ENCODE peak calls at places on chromosomes 16 and 17, in ten cellular contexts. A, L, K, G, P, X, W, U, O and S are unnamed samples.

GRCh38 chr16:54633943-54634362 is 296.7 kb upstream of the IRX5 start:
- DNase-seq in O (peak; percentile 36), P (no peak), L (no peak), W (no peak), U (no peak), G (no peak), X (peak; percentile 62), K (no peak), A (peak; percentile 33), S (no peak)

GRCh38 chr16:24723663-24724062 is 5.8 kb upstream of the TNRC6A start:
- DNase-seq in X (no peak), A (no peak), L (no peak), W (no peak), G (no peak), O (no peak), K (no peak), P (no peak), U (no peak), S (no peak)

GRCh38 chr17:68955181-68955841 is at the start of gene ABCA8:
- DNase-seq in L (no peak), P (no peak), U (no peak), W (no peak), K (no peak), G (no peak), X (peak; percentile 51), A (no peak), O (peak; percentile 56), S (no peak)

GRCh38 chr16:9138731-9139501 is 47.5 kb downstream of the HAPSTR1 start:
- DNase-seq in K (peak; percentile 80), X (peak; percentile 75), W (no peak), L (no peak), O (peak; percentile 79), P (no peak), U (peak; percentile 67), A (peak; percentile 81), G (peak; percentile 71), S (peak; percentile 89)

GRCh38 chr16:7025616-7026190 is 306.9 kb upstream of the RBFOX1 start:
- DNase-seq in K (peak; percentile 63), L (no peak), O (peak; percentile 1), W (no peak), G (no peak), U (no peak), P (peak; percentile 2), X (peak; percentile 61), A (peak; percentile 74), S (no peak)

GRCh38 chr17:4101127-4101798 is 41.6 kb downstream of the ZZEF1 start:
- DNase-seq in G (no peak), A (no peak), X (no peak), L (no peak), P (peak; percentile 64), U (no peak), W (no peak), K (no peak), O (peak; percentile 61), S (no peak)

GRCh38 chr17:79372470-79373238 is 238.2 kb downstream of the RBFOX3 start:
- DNase-seq in W (no peak), P (no peak), L (no peak), K (no peak), X (no peak), G (no peak), A (no peak), O (no peak), U (no peak), S (no peak)

GRCh38 chr17:42118545-42118944 is 2.6 kb downstream of the KAT2A start:
- DNase-seq in X (no peak), G (peak; percentile 56), W (no peak), U (peak; percentile 48), L (no peak), A (peak; percentile 45), O (peak; percentile 72), P (no peak), K (peak; percentile 70), S (no peak)

GRCh38 chr17:31274252-31274651 is 22.8 kb downstream of the OMG start:
- DNase-seq in U (no peak), X (no peak), A (no peak), O (peak; percentile 96), L (no peak), P (peak; percentile 79), K (no peak), W (peak; percentile 29), G (no peak), S (no peak)

GRCh38 chr17:27834571-27834970 is 34.2 kb upstream of the NOS2 start:
- DNase-seq in K (no peak), A (no peak), X (no peak), P (no peak), G (no peak), U (no peak), L (no peak), O (no peak), W (no peak), S (no peak)

GRCh38 chr16:79717324-79717848 is 116.8 kb upstream of the MAF start:
- DNase-seq in X (no peak), P (no peak), O (no peak), K (no peak), G (no peak), A (peak; percentile 7), L (no peak), W (no peak), U (no peak), S (no peak)

GRCh38 chr17:83202002-83203000 is 122.9 kb downstream of the METRNL start:
- DNase-seq in P (no peak), U (no peak), L (no peak), W (no peak), A (no peak), G (no peak), O (no peak), K (peak; percentile 2), X (peak; percentile 22), S (peak; percentile 64)

GRCh38 chr16:88799569-88800276 is 3.9 kb upstream of the CDT1 start:
- DNase-seq in L (no peak), K (peak; percentile 46), W (no peak), A (no peak), X (no peak), P (no peak), O (no peak), G (no peak), U (peak; percentile 24), S (no peak)

GRCh38 chr17:48330386-48330785 is 99.6 kb downstream of the SKAP1 start:
- DNase-seq in O (no peak), U (no peak), G (no peak), X (no peak), P (peak; percentile 18), A (no peak), K (no peak), L (no peak), W (no peak), S (no peak)

GRCh38 chr16:20303012-20303411 is 24.3 kb downstream of the GP2 start:
- DNase-seq in G (no peak), K (no peak), P (no peak), W (no peak), L (no peak), X (no peak), A (no peak), U (no peak), O (no peak), S (no peak)

GRCh38 chr16:28990375-28991040 is 5.7 kb downstream of the LAT start:
- DNase-seq in K (peak; percentile 83), A (no peak), X (no peak), G (peak; percentile 74), U (peak; percentile 25), O (no peak), W (no peak), L (no peak), P (no peak), S (no peak)

GRCh38 chr17:60147553-60148241 is 2.1 kb upstream of the CA4 start:
- DNase-seq in G (no peak), K (no peak), W (no peak), O (no peak), X (peak; percentile 20), P (no peak), L (no peak), U (no peak), A (no peak), S (peak; percentile 80)

GRCh38 chr17:808003-808294 is 25.8 kb downstream of the MRM3 start:
- DNase-seq in K (no peak), G (no peak), W (no peak), O (no peak), P (no peak), X (no peak), A (no peak), L (no peak), U (no peak), S (no peak)

GRCh38 chr17:40290629-40291296 is 3.1 kb downstream of the CDC6 start:
- DNase-seq in K (peak; percentile 51), P (peak; percentile 41), O (peak; percentile 93), U (no peak), G (peak; percentile 41), W (peak; percentile 92), A (no peak), L (no peak), X (no peak), S (no peak)

GRCh38 chr17:58315281-58315711 is 13.3 kb downstream of the TSPOAP1 start:
- DNase-seq in O (no peak), W (no peak), A (no peak), X (peak; percentile 3), P (no peak), K (no peak), L (no peak), G (no peak), U (no peak), S (no peak)

GRCh38 chr16:69176033-69176780 is 10.8 kb upstream of the SNTB2 start:
- DNase-seq in L (no peak), W (no peak), X (no peak), A (no peak), G (no peak), U (no peak), K (no peak), O (no peak), P (no peak), S (no peak)

GRCh38 chr17:43832168-43832975 is 574 bp downstream of the MPP3 start:
- DNase-seq in A (peak; percentile 65), X (peak; percentile 58), K (peak; percentile 33), G (no peak), W (peak; percentile 14), L (no peak), U (no peak), P (no peak), O (peak; percentile 28), S (peak; percentile 77)

GRCh38 chr16:88391497-88391850 is 8.7 kb downstream of the ZNF469 start:
- DNase-seq in X (no peak), U (no peak), L (no peak), K (no peak), W (no peak), A (no peak), G (no peak), O (no peak), P (no peak), S (no peak)

GRCh38 chr16:81645303-81645702 is 133.8 kb upstream of the PLCG2 start:
- DNase-seq in G (no peak), X (peak; percentile 75), L (peak; percentile 59), O (peak; percentile 73), K (no peak), P (peak; percentile 93), U (no peak), W (no peak), A (no peak), S (no peak)

GRCh38 chr17:65576939-65577338 is 15.5 kb upstream of the AXIN2 start:
- DNase-seq in U (no peak), O (no peak), K (no peak), W (no peak), X (no peak), P (no peak), L (no peak), A (no peak), G (no peak), S (no peak)

GRCh38 chr17:54864070-54864469 is 36.6 kb upstream of the TOM1L1 start:
- DNase-seq in W (no peak), G (no peak), L (no peak), U (no peak), P (no peak), A (no peak), K (no peak), X (no peak), O (no peak), S (no peak)

GRCh38 chr16:66728117-66728787 is 23.2 kb downstream of the DYNC1LI2 start:
- DNase-seq in O (peak; percentile 76), U (peak; percentile 15), L (peak; percentile 24), A (peak; percentile 70), K (no peak), X (no peak), W (no peak), P (peak; percentile 71), G (no peak), S (no peak)

GRCh38 chr17:46866747-46867146 is 15.4 kb downstream of the WNT9B start:
- DNase-seq in K (no peak), P (no peak), X (no peak), U (no peak), A (no peak), O (no peak), W (no peak), L (no peak), G (no peak), S (no peak)